ENCODE peak calls at places on chromosomes 6 and 20, in nine cellular contexts. E, X, H, B, V, M, F, Q and K are unnamed samples.

GRCh38 chr6:162618463-162619002 is 109.0 kb downstream of the PRKN start:
- DNase-seq in E (no peak), X (no peak), H (no peak), B (no peak), V (no peak), M (no peak), F (no peak), Q (no peak), K (no peak)

GRCh38 chr6:138231399-138231886 is 13.2 kb upstream of the PBOV1 start:
- DNase-seq in E (no peak), X (no peak), H (no peak), B (no peak), V (no peak), M (no peak), F (no peak), Q (no peak), K (no peak)

GRCh38 chr20:36541227-36542018 is at the start of gene MYL9:
- DNase-seq in E (peak; percentile 39), X (peak; percentile 81), H (peak; percentile 62), B (peak; percentile 98), V (no peak), M (peak; percentile 88), F (peak; percentile 21), Q (peak; percentile 90), K (no peak)

GRCh38 chr6:128305228-128305627 is 215.2 kb downstream of the PTPRK start:
- DNase-seq in E (no peak), X (peak; percentile 25), H (peak; percentile 72), B (no peak), V (no peak), M (no peak), F (no peak), Q (no peak), K (no peak)

GRCh38 chr6:146310628-146311027 is 233.0 kb upstream of the RAB32 start:
- DNase-seq in E (no peak), X (no peak), H (no peak), B (no peak), V (no peak), M (no peak), F (no peak), Q (no peak), K (no peak)

GRCh38 chr6:87722831-87723726 is 21.0 kb upstream of the AKIRIN2 start:
- DNase-seq in E (peak; percentile 63), X (peak; percentile 97), H (peak; percentile 95), B (peak; percentile 84), V (peak; percentile 75), M (peak; percentile 84), F (peak; percentile 46), Q (peak; percentile 97), K (no peak)

GRCh38 chr6:163958646-163959045 is 544.1 kb downstream of the QKI start:
- DNase-seq in E (peak; percentile 33), X (peak; percentile 85), H (peak; percentile 70), B (no peak), V (no peak), M (no peak), F (peak; percentile 77), Q (peak; percentile 19), K (no peak)

GRCh38 chr20:63963784-63964301 is 5.9 kb downstream of the ZNF512B start:
- DNase-seq in E (no peak), X (no peak), H (no peak), B (peak; percentile 66), V (no peak), M (no peak), F (no peak), Q (no peak), K (no peak)

GRCh38 chr6:138222901-138223546 is 4.7 kb upstream of the PBOV1 start:
- DNase-seq in E (no peak), X (no peak), H (no peak), B (no peak), V (no peak), M (no peak), F (no peak), Q (no peak), K (no peak)

GRCh38 chr6:71888720-71889340 is 2.5 kb downstream of the RIMS1 start:
- DNase-seq in E (no peak), X (no peak), H (no peak), B (no peak), V (no peak), M (no peak), F (no peak), Q (no peak), K (no peak)

GRCh38 chr6:71887006-71887743 is 825 bp downstream of the RIMS1 start:
- DNase-seq in E (no peak), X (no peak), H (no peak), B (peak; percentile 60), V (no peak), M (no peak), F (no peak), Q (peak; percentile 38), K (no peak)

GRCh38 chr6:71887744-71888115 is 1.4 kb downstream of the RIMS1 start:
- DNase-seq in E (no peak), X (no peak), H (no peak), B (no peak), V (no peak), M (no peak), F (no peak), Q (no peak), K (no peak)

GRCh38 chr6:71889366-71889765 is 3.0 kb downstream of the RIMS1 start:
- DNase-seq in E (no peak), X (no peak), H (no peak), B (no peak), V (no peak), M (no peak), F (no peak), Q (no peak), K (no peak)

GRCh38 chr6:71886184-71887005 is at the start of gene RIMS1:
- DNase-seq in E (peak; percentile 20), X (peak; percentile 23), H (no peak), B (peak; percentile 61), V (no peak), M (peak; percentile 90), F (peak; percentile 6), Q (peak; percentile 57), K (peak; percentile 65)
- H3K9ac ChIP-seq in E (peak within 1 kb of the TSS; percentile 64), X (peak within 1 kb of the TSS; percentile 42), H (no peak within 1 kb of the TSS), B (no peak within 1 kb of the TSS), V (no peak within 1 kb of the TSS), M (no peak within 1 kb of the TSS), F (no peak within 1 kb of the TSS), Q (no peak within 1 kb of the TSS), K (no peak within 1 kb of the TSS)

DNA sequence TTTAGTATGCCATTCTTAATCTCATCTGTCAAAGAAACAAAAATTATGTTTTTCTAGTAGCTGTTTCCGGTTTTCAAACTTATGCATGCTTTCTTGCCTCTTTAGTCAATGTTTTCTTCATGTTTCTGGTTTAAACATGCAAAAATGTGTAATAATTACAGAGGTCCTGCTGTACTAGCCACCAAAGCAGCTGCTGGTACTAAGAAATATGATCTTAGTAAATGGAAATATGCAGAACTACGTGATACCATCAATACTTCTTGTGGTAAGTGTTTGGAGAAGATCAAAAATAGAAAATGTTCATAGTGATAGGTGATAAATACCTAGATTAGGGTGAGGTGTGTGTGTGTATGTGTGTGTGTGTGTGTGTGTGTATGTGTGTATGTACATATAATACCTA is 158.4 kb downstream of the MYO6 start:
- DNase-seq in E (no peak), X (no peak), H (no peak), B (no peak), V (no peak), M (no peak), F (peak; percentile 81), Q (no peak), K (no peak)
- H3K9ac ChIP-seq in E (no peak overlapping the region), X (no peak overlapping the region), H (no peak overlapping the region), B (no peak overlapping the region), V (no peak overlapping the region), M (no peak overlapping the region), F (no peak overlapping the region), Q (no peak overlapping the region), K (no peak overlapping the region)

GRCh38 chr20:32970115-32970972 is 33.9 kb downstream of the SUN5 start:
- DNase-seq in E (no peak), X (no peak), H (no peak), B (peak; percentile 42), V (no peak), M (no peak), F (no peak), Q (no peak), K (no peak)

GRCh38 chr20:32971703-32972161 is 32.5 kb downstream of the SUN5 start:
- DNase-seq in E (no peak), X (no peak), H (no peak), B (peak; percentile 39), V (no peak), M (peak; percentile 60), F (no peak), Q (no peak), K (peak; percentile 38)

GRCh38 chr20:32973077-32973717 is 31.0 kb downstream of the SUN5 start:
- DNase-seq in E (no peak), X (no peak), H (no peak), B (no peak), V (no peak), M (peak; percentile 75), F (no peak), Q (no peak), K (no peak)

GRCh38 chr20:32970973-32971300 is 33.3 kb downstream of the SUN5 start:
- DNase-seq in E (no peak), X (no peak), H (no peak), B (peak; percentile 42), V (no peak), M (peak; percentile 49), F (no peak), Q (no peak), K (no peak)

DNA sequence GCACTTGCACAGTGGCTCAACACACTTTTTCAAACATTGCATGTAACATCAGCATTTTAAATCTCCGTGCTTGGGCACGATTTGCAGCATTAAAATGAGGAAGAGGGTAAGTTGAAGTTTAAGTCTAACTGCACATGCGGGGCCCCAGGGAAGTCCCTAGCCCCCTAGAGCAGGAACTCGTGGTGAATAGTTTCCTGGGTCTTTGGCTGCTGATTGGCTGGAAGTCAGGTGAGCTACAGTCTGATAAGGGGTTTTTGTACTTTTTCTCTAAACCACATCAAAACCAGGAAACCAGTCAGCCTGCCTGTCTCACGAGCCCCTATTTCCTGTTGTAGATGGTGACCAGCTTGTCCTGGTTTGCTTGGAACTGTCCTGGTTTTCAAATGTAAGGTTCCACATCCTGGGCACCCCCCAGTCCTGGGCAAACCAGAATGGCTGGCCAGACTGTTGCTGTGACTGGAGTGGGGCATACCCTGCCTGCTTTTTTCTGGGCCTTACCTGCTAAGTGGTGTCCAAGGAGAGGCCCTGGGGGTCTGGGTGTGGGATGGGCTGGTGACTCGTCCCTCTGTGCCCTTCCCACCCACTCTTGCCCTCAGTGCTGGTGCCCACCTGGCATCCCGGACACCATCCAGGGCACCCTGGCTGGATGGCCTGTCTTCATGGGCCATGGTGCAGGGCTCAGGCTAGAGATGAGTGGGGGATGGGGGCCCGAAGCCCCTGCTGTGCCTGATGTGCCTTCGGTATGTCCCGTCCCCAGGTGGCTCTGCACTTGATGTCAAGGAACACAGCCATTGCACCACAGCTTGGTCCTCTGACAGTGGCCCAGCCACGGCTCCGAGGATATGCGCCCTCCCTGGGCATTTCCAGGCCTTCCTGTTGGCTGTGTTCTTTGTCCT is 31.8 kb downstream of the SUN5 start:
- DNase-seq in E (no peak), X (no peak), H (no peak), B (peak; percentile 59), V (no peak), M (peak; percentile 66), F (peak; percentile 18), Q (no peak), K (peak; percentile 47)
- H3K9ac ChIP-seq in E (peak overlapping the region; percentile 44), X (no peak overlapping the region), H (no peak overlapping the region), B (no peak overlapping the region), V (no peak overlapping the region), M (no peak overlapping the region), F (no peak overlapping the region), Q (no peak overlapping the region), K (no peak overlapping the region)

GRCh38 chr6:142926494-142927273 is 18.3 kb downstream of the HIVEP2 start:
- DNase-seq in E (no peak), X (peak; percentile 86), H (peak; percentile 90), B (peak; percentile 96), V (no peak), M (peak; percentile 86), F (peak; percentile 42), Q (peak; percentile 84), K (peak; percentile 79)
- H3K9ac ChIP-seq in E (peak overlapping the region; percentile 80), X (peak overlapping the region; percentile 96), H (peak overlapping the region; percentile 81), B (peak overlapping the region; percentile 74), V (peak overlapping the region; percentile 62), M (peak overlapping the region; percentile 45), F (peak overlapping the region; percentile 90), Q (peak overlapping the region; percentile 93), K (peak overlapping the region; percentile 72)